ENCODE peak calls at places on chromosomes 4 and X, in six cellular contexts. H, K, R, E, U and C are unnamed samples.

GRCh38 chrX:115226929-115227328 is 7.0 kb downstream of the LRCH2 start:
- DNase-seq in U (no peak), H (no peak), R (no peak), K (no peak), E (peak), C (peak)

GRCh38 chr4:155207534-155208257 is 740 bp upstream of the NPY2R start:
- DNase-seq in R (no peak), U (no peak), E (no peak), K (peak), H (peak), C (no peak)

GRCh38 chrX:71067079-71067478 is 1.1 kb downstream of the SNX12 start:
- DNase-seq in H (no peak), R (no peak), U (no peak), E (no peak), K (no peak), C (no peak)

GRCh38 chr4:11456441-11456840 is 27.7 kb upstream of the HS3ST1 start:
- DNase-seq in U (no peak), K (no peak), H (no peak), R (no peak), E (no peak), C (no peak)

GRCh38 chrX:45879512-45879911 is 665.7 kb downstream of the ZNF674 start:
- DNase-seq in E (peak), R (no peak), U (no peak), K (no peak), H (no peak), C (no peak)

GRCh38 chr4:10703146-10703545 is 18.6 kb upstream of the CLNK start:
- DNase-seq in E (no peak), U (no peak), R (no peak), K (no peak), H (no peak), C (peak)

GRCh38 chrX:77447339-77448149 is at the start of gene FGF16:
- DNase-seq in U (no peak), R (no peak), K (no peak), H (no peak), E (no peak), C (no peak)

GRCh38 chrX:24774650-24775049 is 80.9 kb downstream of the POLA1 start:
- DNase-seq in K (no peak), R (no peak), E (no peak), U (no peak), H (no peak), C (no peak)

GRCh38 chr4:7430368-7430964 is 4.3 kb downstream of the PSAPL1 start:
- DNase-seq in E (no peak), K (no peak), H (no peak), R (no peak), U (no peak), C (no peak)

GRCh38 chrX:96843566-96843965 is 40.1 kb upstream of the RPA4 start:
- DNase-seq in R (peak), H (peak), E (no peak), U (no peak), K (no peak), C (no peak)

GRCh38 chrX:11968991-11969390 is 169.3 kb upstream of the FRMPD4 start:
- DNase-seq in K (no peak), E (no peak), H (no peak), U (no peak), R (no peak), C (peak)

GRCh38 chr4:113437124-113437523 is 324.4 kb downstream of the CAMK2D start:
- DNase-seq in H (no peak), R (no peak), K (no peak), E (no peak), U (no peak), C (no peak)

GRCh38 chr4:92170340-92170739 is 133.4 kb upstream of the GRID2 start:
- DNase-seq in U (no peak), K (no peak), E (no peak), R (no peak), H (no peak), C (no peak)

GRCh38 chr4:72451349-72451748 is 117.7 kb downstream of the ADAMTS3 start:
- DNase-seq in K (no peak), R (no peak), U (no peak), E (no peak), H (no peak), C (no peak)

GRCh38 chrX:42456301-42456700 is 321.7 kb downstream of the PPP1R2C start:
- DNase-seq in K (no peak), U (no peak), H (no peak), E (no peak), R (no peak), C (no peak)

GRCh38 chr4:78166582-78166981 is 109.5 kb downstream of the FRAS1 start:
- DNase-seq in H (no peak), R (no peak), E (no peak), U (no peak), K (no peak), C (no peak)

GRCh38 chr4:40475609-40476008 is 140.5 kb downstream of the CHRNA9 start:
- DNase-seq in E (peak), U (no peak), K (peak), R (no peak), H (no peak), C (no peak)

GRCh38 chrX:55908685-55909212 is 191.2 kb downstream of the RRAGB start:
- DNase-seq in U (no peak), R (no peak), H (peak), E (no peak), K (peak), C (no peak)

GRCh38 chrX:31293409-31293808 is 221.6 kb upstream of the FTHL17 start:
- DNase-seq in U (no peak), E (peak), H (no peak), K (no peak), R (no peak), C (no peak)

GRCh38 chrX:117568238-117568637 is 548.4 kb downstream of the KLHL13 start:
- DNase-seq in K (no peak), U (no peak), R (no peak), E (no peak), H (no peak), C (no peak)

GRCh38 chrX:37000140-37000539 is 8.0 kb upstream of the FAM47C start:
- DNase-seq in U (no peak), K (no peak), H (no peak), E (no peak), R (no peak), C (no peak)

GRCh38 chrX:138775501-138775900 is 64.0 kb upstream of the FGF13 start:
- DNase-seq in R (peak), U (no peak), E (peak), K (peak), H (peak), C (peak)

GRCh38 chr4:8039290-8039689 is 99.6 kb upstream of the AFAP1 start:
- DNase-seq in E (no peak), K (no peak), H (no peak), R (no peak), U (no peak), C (no peak)

GRCh38 chrX:11768039-11768438 is 10.0 kb downstream of the MSL3 start:
- DNase-seq in K (no peak), U (no peak), H (no peak), E (no peak), R (no peak), C (no peak)

GRCh38 chr4:183183906-183184535 is 85.0 kb downstream of the WWC2 start:
- DNase-seq in R (no peak), U (no peak), H (no peak), E (no peak), K (no peak), C (no peak)

GRCh38 chr4:183181081-183181480 is 82.0 kb downstream of the WWC2 start:
- DNase-seq in E (no peak), K (no peak), U (no peak), H (no peak), R (no peak), C (no peak)

GRCh38 chr4:183185018-183185417 is 86.0 kb downstream of the WWC2 start:
- DNase-seq in R (no peak), E (no peak), U (no peak), H (no peak), K (no peak), C (peak)

GRCh38 chr4:183180621-183181020 is 81.6 kb downstream of the WWC2 start:
- DNase-seq in E (no peak), K (no peak), H (no peak), U (no peak), R (no peak), C (no peak)

DNA sequence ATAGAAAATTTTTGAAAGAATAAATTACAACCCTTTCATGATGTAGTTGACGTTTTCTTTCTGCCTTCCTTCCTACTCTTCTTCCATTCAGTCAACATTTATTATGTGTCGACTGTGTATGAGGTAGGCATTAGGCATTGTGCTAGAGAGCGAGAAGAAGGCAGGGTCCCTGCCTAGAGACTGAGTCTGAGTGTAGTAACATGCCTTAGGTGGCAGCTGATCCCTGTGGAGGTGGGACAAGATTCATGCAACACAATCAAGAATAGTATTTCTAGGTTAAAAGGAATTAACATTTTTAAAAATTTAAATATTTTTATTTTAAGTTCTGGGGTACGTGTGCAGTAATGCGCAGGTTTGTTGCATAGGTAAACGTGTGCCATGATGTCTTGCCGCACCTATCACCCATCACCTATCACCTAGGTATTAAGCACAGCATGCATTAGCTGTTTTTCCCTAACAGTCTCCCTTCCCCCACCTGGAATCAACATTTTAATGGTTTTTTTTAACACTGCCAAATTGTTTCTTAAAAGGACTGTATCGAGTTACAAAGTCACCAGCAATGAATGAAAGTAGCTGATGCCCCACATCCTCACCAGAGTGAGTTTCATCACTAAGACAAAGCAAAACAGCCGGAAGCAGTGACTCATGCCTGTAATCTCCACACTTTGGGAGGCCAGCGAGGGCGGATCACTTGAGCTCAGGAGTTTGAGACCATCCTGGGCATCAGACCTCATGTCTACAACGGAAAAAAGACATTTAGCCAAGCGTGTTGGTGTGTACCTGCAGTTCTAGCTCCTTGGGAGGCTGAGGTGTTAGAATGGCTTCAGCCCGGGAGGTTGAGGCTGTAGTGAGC is 84.0 kb downstream of the WWC2 start:
- DNase-seq in H (no peak), U (no peak), R (no peak), K (no peak), E (peak), C (peak)
- TF ChIP-seq BHLHE40 in H (no peak), U (no peak), R (no peak), K (no peak), E (no peak), C (peak)

DNA sequence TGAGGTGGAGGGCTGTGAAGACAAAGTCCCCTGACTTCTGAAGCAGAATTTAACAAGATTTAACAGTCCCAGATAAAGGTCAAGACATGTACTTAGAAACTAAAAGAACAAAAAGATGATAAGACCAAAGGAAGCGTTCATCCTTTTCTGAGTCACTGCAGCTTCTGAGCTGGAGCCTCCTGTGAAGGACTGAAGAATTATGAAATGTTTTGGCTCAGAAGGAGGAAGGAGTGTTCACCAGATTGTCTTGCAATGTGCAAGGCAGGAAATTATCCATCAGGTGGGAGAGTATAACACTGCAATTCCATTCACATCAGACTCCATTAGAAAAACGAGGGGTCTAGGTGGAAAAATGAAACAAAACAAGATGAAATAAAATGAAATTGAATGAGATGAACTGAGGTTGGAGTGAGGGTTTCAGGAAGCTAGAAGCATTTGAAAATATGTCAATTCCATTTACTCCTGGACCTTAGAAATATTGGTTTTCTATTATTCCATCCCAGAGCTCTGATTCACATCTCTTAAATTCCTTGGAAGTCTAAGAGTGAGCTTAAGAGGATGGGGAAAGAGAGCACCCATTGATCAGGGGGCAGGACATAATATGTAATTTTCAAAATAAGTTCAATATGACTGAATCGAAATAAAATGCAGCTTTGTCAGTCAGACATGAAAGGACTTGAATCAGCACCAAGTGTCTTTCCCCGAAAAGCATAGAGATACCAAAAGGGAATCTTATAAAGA is 186.1 kb upstream of the LNX1 start:
- DNase-seq in E (no peak), H (no peak), U (no peak), K (peak), R (no peak), C (peak)
- TF ChIP-seq BHLHE40 in E (no peak), H (no peak), U (no peak), K (no peak), R (no peak), C (no peak)

DNA sequence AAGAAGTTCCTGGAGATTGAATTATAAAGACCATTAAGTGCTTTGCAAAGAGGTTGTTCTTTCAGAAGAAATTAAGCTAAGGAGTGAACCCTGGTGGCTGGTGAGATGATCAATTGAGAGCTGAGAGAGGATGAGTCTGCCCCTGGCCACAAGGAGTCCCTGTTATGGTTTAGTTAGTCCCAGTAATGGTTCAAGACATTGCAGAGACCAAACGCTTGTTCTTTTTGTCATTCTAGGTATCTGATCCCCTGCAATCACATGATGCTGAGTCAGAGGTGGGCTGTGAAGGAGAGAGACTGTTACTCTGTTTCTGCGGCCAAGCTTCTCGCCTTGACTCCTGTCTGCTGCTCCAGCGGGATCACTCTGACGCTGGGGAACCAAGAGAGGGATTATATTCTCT is 114.5 kb downstream of the GATB start:
- DNase-seq in E (no peak), U (no peak), H (no peak), R (no peak), K (no peak), C (no peak)
- TF ChIP-seq BHLHE40 in E (no peak), U (no peak), H (no peak), R (no peak), K (no peak), C (no peak)

GRCh38 chrX:110733166-110733565 is 62.5 kb downstream of the CHRDL1 start:
- DNase-seq in R (no peak), E (no peak), U (no peak), H (no peak), K (no peak), C (peak)

GRCh38 chrX:110732274-110732673 is 63.3 kb downstream of the CHRDL1 start:
- DNase-seq in H (no peak), R (no peak), E (no peak), K (no peak), U (no peak), C (no peak)

DNA sequence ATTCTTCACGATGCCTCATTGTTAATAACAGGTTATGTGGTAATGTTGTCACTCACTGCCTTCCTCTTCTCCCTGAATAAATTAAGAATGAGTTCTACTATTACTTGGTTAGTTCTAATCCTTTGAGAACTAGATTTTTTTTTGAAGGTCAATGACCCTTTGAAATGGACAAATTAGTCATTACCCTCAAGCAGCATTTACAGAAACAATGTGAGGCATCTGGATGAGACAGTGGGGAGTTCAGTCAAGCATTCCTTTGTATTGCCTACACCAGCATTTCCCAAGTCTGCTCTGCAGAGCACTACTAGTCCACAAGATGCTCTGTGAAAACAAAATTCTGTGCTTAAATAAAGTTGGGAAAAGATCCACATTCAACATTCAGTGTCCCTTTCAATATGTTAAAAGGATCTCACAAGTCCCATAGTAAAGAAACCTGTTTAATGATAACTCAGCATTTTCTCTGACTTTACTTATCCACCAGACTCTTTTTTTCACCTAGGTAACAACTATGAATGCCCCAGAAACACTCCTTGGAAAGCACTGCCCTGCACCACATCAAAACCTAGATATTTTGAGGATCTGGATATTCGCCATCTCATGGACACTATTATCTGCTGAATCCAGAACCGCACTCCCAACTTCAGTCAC is 60.6 kb downstream of the CHRDL1 start:
- DNase-seq in U (no peak), E (no peak), R (no peak), K (no peak), H (no peak), C (peak)
- TF ChIP-seq BHLHE40 in U (no peak), E (no peak), R (no peak), K (no peak), H (no peak), C (no peak)

DNA sequence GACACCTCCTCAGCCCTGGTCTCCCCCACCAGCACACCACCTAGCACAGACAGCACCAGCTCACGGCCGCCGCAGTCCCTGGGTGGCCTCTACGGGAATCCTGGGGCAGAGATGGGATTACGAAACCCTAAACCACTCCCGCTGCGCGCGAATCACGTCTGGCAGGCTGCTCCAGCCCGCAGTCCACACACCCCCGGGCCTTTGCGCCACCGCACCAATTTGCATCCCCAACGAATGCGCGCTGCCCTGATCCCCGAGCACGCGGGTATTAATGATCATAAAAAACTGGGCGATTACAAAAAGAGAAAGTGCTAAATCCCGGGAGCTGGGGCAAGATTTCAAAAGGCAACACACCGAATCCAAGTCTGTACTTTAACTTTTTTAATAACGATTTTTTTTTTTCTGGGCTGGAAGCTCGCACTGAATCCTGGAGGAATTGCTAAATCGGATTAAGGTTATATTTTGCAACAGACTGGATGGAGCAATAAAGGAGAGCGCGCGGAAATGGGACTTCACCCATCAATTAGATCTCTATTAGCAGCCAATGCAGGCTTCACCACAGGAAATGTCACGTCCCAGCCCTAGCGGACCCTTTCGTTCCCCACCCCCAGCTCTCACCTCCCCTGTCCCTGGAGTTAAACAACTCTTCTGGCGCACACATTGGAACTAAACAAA is 69.8 kb upstream of the TMEM33 start:
- DNase-seq in E (no peak), K (no peak), U (no peak), R (no peak), H (no peak), C (no peak)
- TF ChIP-seq BHLHE40 in E (no peak), K (no peak), U (no peak), R (no peak), H (no peak), C (no peak)

GRCh38 chr4:52780206-52780605 is 29.0 kb upstream of the ERVMER34-1 start:
- DNase-seq in E (no peak), R (no peak), H (no peak), U (no peak), K (no peak), C (peak)
- TF ChIP-seq BHLHE40 in E (no peak), R (no peak), H (no peak), U (no peak), K (no peak), C (no peak)